ENCODE peak calls at places on chromosomes 1 and 21, in ten cellular contexts. R is lung; T is tibial artery; Z is lower lobe of right lung; C is heart left ventricle; P is CD8-positive, alpha-beta memory T cell; G is A549; J is Panc1; V is pancreas; B is uterus. D is an unnamed sample.
A peak's percentile ranks its signal among the peaks of the same experiment; 100 is the strongest.

GRCh38 chr1:240366636-240367035 is 245.3 kb downstream of the GREM2 start:
- DNase-seq in R (no peak), T (no peak), Z (no peak), C (no peak), P (no peak), G (no peak), J (no peak), V (no peak), B (no peak), D (no peak)

GRCh38 chr1:26287033-26287711 is 7.3 kb downstream of the SH3BGRL3 start:
- DNase-seq in R (no peak), T (peak; percentile 52), Z (no peak), C (peak; percentile 87), P (peak; percentile 88), G (no peak), J (no peak), V (no peak), B (no peak), D (peak; percentile 77)

GRCh38 chr1:54575161-54575560 is 27.1 kb downstream of the ACOT11 start:
- DNase-seq in R (no peak), T (no peak), Z (no peak), C (peak; percentile 82), P (no peak), G (no peak), J (no peak), V (no peak), B (no peak), D (no peak)

GRCh38 chr1:94255476-94255875 is 18.1 kb upstream of the ARHGAP29 start:
- DNase-seq in R (no peak), T (no peak), Z (no peak), C (no peak), P (no peak), G (no peak), J (no peak), V (no peak), B (no peak), D (no peak)

GRCh38 chr1:15525043-15525958 is 1.3 kb upstream of the CASP9 start:
- DNase-seq in R (no peak), T (peak; percentile 99), Z (peak; percentile 99), C (peak; percentile 99), P (no peak), G (no peak), J (no peak), V (no peak), B (peak; percentile 100), D (no peak)

GRCh38 chr1:205926213-205926612 is 17.0 kb downstream of the SLC26A9 start:
- DNase-seq in R (no peak), T (no peak), Z (no peak), C (no peak), P (no peak), G (no peak), J (no peak), V (no peak), B (no peak), D (no peak)

GRCh38 chr21:34934350-34934749 is 114.8 kb downstream of the RUNX1 start:
- DNase-seq in R (no peak), T (no peak), Z (no peak), C (no peak), P (no peak), G (no peak), J (no peak), V (no peak), B (no peak), D (no peak)

GRCh38 chr1:160284220-160284781 is 632 bp downstream of the PEX19 start:
- DNase-seq in R (peak; percentile 47), T (peak; percentile 42), Z (peak; percentile 59), C (no peak), P (peak; percentile 49), G (no peak), J (no peak), V (no peak), B (no peak), D (no peak)

GRCh38 chr1:53576381-53576801 is 117.2 kb downstream of the DMRTB1 start:
- DNase-seq in R (no peak), T (no peak), Z (no peak), C (no peak), P (no peak), G (no peak), J (no peak), V (no peak), B (no peak), D (no peak)

GRCh38 chr1:10692401-10693021 is 103.9 kb downstream of the CASZ1 start:
- DNase-seq in R (peak; percentile 71), T (no peak), Z (peak; percentile 79), C (no peak), P (peak; percentile 75), G (peak; percentile 52), J (peak; percentile 15), V (peak; percentile 80), B (no peak), D (no peak)
- H3K4me3 ChIP-seq in R (peak overlapping the region; percentile 28), T (peak overlapping the region; percentile 80), Z (peak overlapping the region; percentile 78), C (no peak overlapping the region), P (no peak overlapping the region), G (no peak overlapping the region), J (no peak overlapping the region), V (no peak overlapping the region), B (no peak overlapping the region), D (peak overlapping the region; percentile 96)

GRCh38 chr21:42794551-42794950 is 84.8 kb downstream of the WDR4 start:
- DNase-seq in R (no peak), T (no peak), Z (no peak), C (no peak), P (no peak), G (no peak), J (no peak), V (no peak), B (no peak), D (no peak)
- H3K27ac ChIP-seq in R (no peak overlapping the region), T (no peak overlapping the region), Z (no peak overlapping the region), C (no peak overlapping the region), P (no peak overlapping the region), G (no peak overlapping the region), J (no peak overlapping the region), V (no peak overlapping the region), B (no peak overlapping the region), D (no peak overlapping the region)

GRCh38 chr21:15204140-15204774 is 139.5 kb upstream of the NRIP1 start:
- DNase-seq in R (no peak), T (no peak), Z (no peak), C (no peak), P (no peak), G (no peak), J (no peak), V (no peak), B (no peak), D (no peak)
- H3K4me1 ChIP-seq in R (peaks cover 2% of the 10 kb centered on the region), T (peaks cover 4% of the 10 kb centered on the region), Z (no peaks in the 10 kb centered on the region), C (peaks cover 25% of the 10 kb centered on the region), P (no peaks in the 10 kb centered on the region), G (peaks cover 43% of the 10 kb centered on the region), J (no peaks in the 10 kb centered on the region), V (peaks cover 4% of the 10 kb centered on the region), B (no peaks in the 10 kb centered on the region), D (no peaks in the 10 kb centered on the region)

GRCh38 chr1:230494026-230494425 is 67.9 kb upstream of the PGBD5 start:
- DNase-seq in R (no peak), T (no peak), Z (no peak), C (no peak), P (no peak), G (no peak), J (no peak), V (no peak), B (no peak), D (no peak)

GRCh38 chr1:230493264-230493663 is 67.1 kb upstream of the PGBD5 start:
- DNase-seq in R (no peak), T (no peak), Z (no peak), C (no peak), P (no peak), G (no peak), J (no peak), V (no peak), B (no peak), D (no peak)

GRCh38 chr1:230495891-230496385 is 69.8 kb upstream of the PGBD5 start:
- DNase-seq in R (no peak), T (no peak), Z (no peak), C (no peak), P (no peak), G (peak; percentile 29), J (no peak), V (peak; percentile 76), B (no peak), D (peak; percentile 33)

GRCh38 chr1:230494514-230494913 is 68.4 kb upstream of the PGBD5 start:
- DNase-seq in R (no peak), T (no peak), Z (no peak), C (no peak), P (no peak), G (no peak), J (no peak), V (no peak), B (no peak), D (no peak)

GRCh38 chr1:230495021-230495550 is 69.0 kb upstream of the PGBD5 start:
- DNase-seq in R (no peak), T (no peak), Z (no peak), C (no peak), P (no peak), G (no peak), J (no peak), V (no peak), B (no peak), D (no peak)
- H3K4me3 ChIP-seq in R (no peak overlapping the region), T (no peak overlapping the region), Z (no peak overlapping the region), C (no peak overlapping the region), P (no peak overlapping the region), G (no peak overlapping the region), J (no peak overlapping the region), V (no peak overlapping the region), B (no peak overlapping the region), D (no peak overlapping the region)

DNA sequence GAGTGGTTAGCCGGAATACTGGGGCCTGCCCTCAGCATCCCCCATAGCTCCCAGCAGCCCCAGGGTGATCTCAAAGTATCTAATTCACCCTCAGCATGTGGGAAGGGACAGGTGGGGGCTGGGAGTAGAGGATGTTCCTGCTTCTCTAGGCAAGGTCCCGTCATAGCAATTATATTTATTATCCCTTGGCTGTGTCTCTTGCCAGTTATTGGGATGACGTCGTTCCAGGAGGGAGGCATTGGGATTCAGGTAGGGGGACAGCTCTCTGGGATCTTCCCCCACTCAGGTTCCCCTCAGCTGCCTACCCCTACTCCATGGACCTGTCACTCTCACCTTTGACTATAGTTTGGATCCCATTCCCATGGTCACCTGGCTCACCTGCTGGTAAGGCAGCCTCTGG is 11.9 kb upstream of the PEAR1 start:
- DNase-seq in R (no peak), T (no peak), Z (no peak), C (no peak), P (no peak), G (no peak), J (no peak), V (no peak), B (no peak), D (no peak)
- H3K27ac ChIP-seq in R (no peak overlapping the region), T (no peak overlapping the region), Z (no peak overlapping the region), C (no peak overlapping the region), P (no peak overlapping the region), G (no peak overlapping the region), J (no peak overlapping the region), V (no peak overlapping the region), B (no peak overlapping the region), D (no peak overlapping the region)